ENCODE peak calls at places on chromosomes 7 and 10, in four cellular contexts. U is bronchial epithelial cell, D is mammary epithelial cell, A is sigmoid colon. W is an unnamed sample.

GRCh38 chr10:48306870-48307531 is 524 bp downstream of the MAPK8 start:
- DNase-seq in A (peak; percentile 75), U (no peak), D (peak; percentile 32), W (no peak)

GRCh38 chr7:42055171-42055570 is 181.8 kb downstream of the GLI3 start:
- DNase-seq in D (no peak), A (no peak), U (no peak), W (no peak)

GRCh38 chr7:140036224-140036651 is 26.5 kb downstream of the PARP12 start:
- DNase-seq in D (no peak), A (no peak), U (no peak), W (no peak)

GRCh38 chr10:29841724-29842649 is 207.2 kb upstream of the SVIL start:
- DNase-seq in D (no peak), U (peak; percentile 62), A (peak; percentile 96), W (no peak)

GRCh38 chr10:132337019-132337418 is 5.0 kb downstream of the LRRC27 start:
- DNase-seq in A (peak; percentile 64), D (no peak), U (peak; percentile 7), W (no peak)

GRCh38 chr7:143286522-143286890 is 1.6 kb upstream of the CASP2 start:
- DNase-seq in U (no peak), A (no peak), D (no peak), W (no peak)

GRCh38 chr10:43885842-43886241 is 237.2 kb upstream of the ZNF32 start:
- DNase-seq in A (no peak), U (no peak), D (no peak), W (no peak)

GRCh38 chr7:40469481-40469880 is 334.7 kb downstream of the SUGCT start:
- DNase-seq in D (peak; percentile 31), U (peak; percentile 2), A (no peak), W (peak; percentile 18)

GRCh38 chr10:19702215-19702614 is 114.0 kb upstream of the PLXDC2 start:
- DNase-seq in A (no peak), U (peak; percentile 73), D (peak; percentile 56), W (no peak)

GRCh38 chr10:72007246-72007892 is 43.2 kb downstream of the CHST3 start:
- DNase-seq in D (no peak), U (no peak), A (peak; percentile 78), W (no peak)

GRCh38 chr10:101351017-101351416 is 2.9 kb upstream of the BTRC start:
- DNase-seq in U (peak; percentile 35), D (peak; percentile 67), A (no peak), W (no peak)

GRCh38 chr10:126959431-126959830 is 54.2 kb downstream of the DOCK1 start:
- DNase-seq in A (no peak), U (no peak), D (no peak), W (no peak)

GRCh38 chr7:28558236-28558635 is 145.9 kb downstream of the CREB5 start:
- DNase-seq in A (no peak), U (no peak), D (peak; percentile 41), W (no peak)

GRCh38 chr10:110686037-110686436 is 41.9 kb downstream of the RBM20 start:
- DNase-seq in A (no peak), D (no peak), U (no peak), W (no peak)

GRCh38 chr7:99489235-99489634 is 10.8 kb downstream of the ZNF394 start:
- DNase-seq in A (peak; percentile 48), U (no peak), D (no peak), W (no peak)

GRCh38 chr10:104966563-104967280 is 325.6 kb downstream of the SORCS3 start:
- DNase-seq in A (no peak), D (no peak), U (no peak), W (no peak)

GRCh38 chr10:6721964-6722615 is 142.0 kb upstream of the PRKCQ start:
- DNase-seq in U (peak; percentile 93), A (no peak), D (peak; percentile 88), W (peak; percentile 81)

GRCh38 chr7:17626215-17626614 is 314.1 kb downstream of the SNX13 start:
- DNase-seq in U (no peak), D (no peak), A (no peak), W (no peak)

GRCh38 chr10:64086083-64086772 is 565.0 kb downstream of the REEP3 start:
- DNase-seq in A (no peak), U (no peak), D (no peak), W (no peak)

GRCh38 chr7:152399344-152399743 is 36.5 kb downstream of the KMT2C start:
- DNase-seq in D (no peak), U (no peak), A (no peak), W (no peak)

GRCh38 chr7:105224884-105225651 is 163.7 kb downstream of the SRPK2 start:
- DNase-seq in A (no peak), U (peak; percentile 96), D (peak; percentile 91), W (peak; percentile 80)

GRCh38 chr7:43076606-43077005 is 35.8 kb upstream of the HECW1 start:
- DNase-seq in D (no peak), U (no peak), A (no peak), W (no peak)

GRCh38 chr7:26399309-26399610 is 107.6 kb downstream of the SNX10 start:
- DNase-seq in U (no peak), D (no peak), A (no peak), W (no peak)

GRCh38 chr7:99514050-99514449 is 9.6 kb downstream of the ZKSCAN5 start:
- DNase-seq in D (no peak), A (no peak), U (peak; percentile 22), W (no peak)

GRCh38 chr7:140674356-140674800 is 1.6 kb downstream of the ADCK2 start:
- DNase-seq in A (peak; percentile 40), U (no peak), D (no peak), W (no peak)

GRCh38 chr7:2172311-2173183 is 60.2 kb downstream of the MAD1L1 start:
- DNase-seq in A (no peak), D (peak; percentile 44), U (peak; percentile 87), W (no peak)

GRCh38 chr10:91050371-91051034 is 129.6 kb upstream of the ANKRD1 start:
- DNase-seq in U (no peak), A (no peak), D (no peak), W (no peak)

GRCh38 chr10:74650613-74651012 is 175.8 kb upstream of the KAT6B start:
- DNase-seq in U (no peak), D (no peak), A (no peak), W (no peak)

GRCh38 chr7:69002416-69002815 is 595.9 kb upstream of the AUTS2 start:
- DNase-seq in U (peak; percentile 47), D (no peak), A (no peak), W (peak; percentile 44)

GRCh38 chr7:123398931-123399330 is 135.5 kb downstream of the IQUB start:
- DNase-seq in A (no peak), D (no peak), U (no peak), W (no peak)

GRCh38 chr10:87850742-87851205 is 12.6 kb downstream of the KLLN start:
- DNase-seq in U (peak; percentile 62), D (peak; percentile 64), A (peak; percentile 81), W (no peak)

GRCh38 chr10:119483839-119484238 is 58.7 kb downstream of the RGS10 start:
- DNase-seq in U (no peak), D (no peak), A (no peak), W (no peak)
- TF ChIP-seq CTCF in U (no peak), D (no peak), A (no peak), W (no peak)

DNA sequence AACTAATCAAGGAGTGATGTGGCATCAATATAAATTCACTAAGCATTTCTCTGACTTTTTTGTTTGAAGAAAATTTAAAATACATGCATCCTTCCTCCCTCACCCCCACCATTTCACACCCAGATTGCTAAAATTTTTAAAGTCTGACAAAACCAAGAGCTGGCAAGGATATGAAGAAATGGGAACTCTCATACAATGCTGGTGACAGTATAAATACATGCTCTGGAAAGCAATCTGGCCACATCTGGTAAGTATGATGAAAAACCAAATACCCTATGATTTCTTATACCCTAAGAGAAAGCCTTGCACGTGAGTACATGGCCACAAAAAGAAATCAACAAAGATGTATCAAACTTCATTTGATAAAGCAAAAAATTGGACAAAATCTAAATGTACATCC is 31.2 kb downstream of the P4HA1 start:
- DNase-seq in U (no peak), A (no peak), D (no peak), W (no peak)
- H3K36me3 ChIP-seq in U (peaks cover 3% of the 10 kb centered on the region), A (peaks cover 41% of the 10 kb centered on the region), D (peaks cover 47% of the 10 kb centered on the region), W (no peaks in the 10 kb centered on the region)

GRCh38 chr10:16519908-16520861 is 1.5 kb downstream of the C1QL3 start:
- DNase-seq in D (no peak), A (no peak), U (no peak), W (no peak)

GRCh38 chr10:16519250-16519907 is 2.3 kb downstream of the C1QL3 start:
- DNase-seq in U (no peak), A (no peak), D (no peak), W (no peak)

GRCh38 chr10:16520900-16521299 is 779 bp downstream of the C1QL3 start:
- DNase-seq in D (peak; percentile 13), A (no peak), U (no peak), W (no peak)

GRCh38 chr10:16518822-16519221 is 2.9 kb downstream of the C1QL3 start:
- DNase-seq in U (no peak), A (no peak), D (no peak), W (no peak)

GRCh38 chr10:16521311-16522016 is at the start of gene C1QL3:
- DNase-seq in U (no peak), A (no peak), D (peak; percentile 27), W (no peak)
- H3K4me3 ChIP-seq in U (peak within 1 kb of the TSS; percentile 30), A (peak within 1 kb of the TSS; percentile 55), D (peak within 1 kb of the TSS; percentile 36), W (peak within 1 kb of the TSS; percentile 43)

DNA sequence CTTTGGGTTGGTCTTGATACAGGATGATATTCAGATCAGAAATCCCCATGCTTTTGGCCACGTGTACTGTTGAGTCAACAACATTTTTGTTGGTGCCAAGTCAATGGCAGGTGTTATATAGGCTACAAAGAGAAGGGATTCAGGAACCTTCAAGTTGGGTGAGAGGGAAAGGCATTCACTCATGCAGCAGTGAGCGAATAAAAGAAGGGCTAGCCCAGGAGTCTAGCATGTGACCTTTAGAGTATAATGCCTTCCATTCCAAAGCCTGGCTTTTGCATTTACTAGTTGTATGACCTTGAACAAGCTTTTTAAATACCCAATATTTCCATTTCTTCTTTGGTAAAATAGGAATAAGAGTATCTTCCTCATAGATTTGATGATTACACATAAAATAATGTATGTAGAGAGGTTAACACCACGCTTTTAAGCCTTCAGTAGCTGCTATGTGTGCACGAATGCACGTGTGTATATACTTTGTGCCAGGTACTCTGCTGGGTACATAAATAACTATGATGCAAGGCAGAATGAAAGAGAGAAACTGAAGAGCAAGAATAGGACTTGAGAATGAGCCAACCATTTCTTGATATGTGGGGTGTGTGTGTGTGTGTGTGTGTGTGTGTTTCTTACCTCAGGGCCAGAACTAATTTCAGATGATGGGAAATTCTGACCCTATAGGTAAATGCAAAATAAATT is 163.6 kb downstream of the PDE1C start:
- DNase-seq in U (no peak), D (no peak), A (no peak), W (no peak)
- TF ChIP-seq CTCF in U (no peak), D (no peak), A (no peak), W (no peak)

W was measured in kidney epithelial cell.